ENCODE peak calls at places on chromosomes 6 and 20, in five cellular contexts. Z, D, E, M and Y are unnamed samples.

GRCh38 chr20:31602430-31602778 is 2.7 kb upstream of the ID1 start:
- DNase-seq in M (no peak), D (no peak), E (no peak), Z (no peak), Y (no peak)

GRCh38 chr6:47655719-47656595 is 42.4 kb upstream of the ADGRF4 start:
- DNase-seq in D (no peak), Z (no peak), E (peak), M (peak), Y (peak)

GRCh38 chr20:17504326-17504897 is 26.8 kb downstream of the BFSP1 start:
- DNase-seq in Z (no peak), D (no peak), E (no peak), M (no peak), Y (no peak)

GRCh38 chr20:22523499-22524392 is 60.6 kb downstream of the FOXA2 start:
- DNase-seq in D (no peak), Z (no peak), E (no peak), M (no peak), Y (no peak)

GRCh38 chr20:5570031-5570430 is 180.2 kb upstream of the SHLD1 start:
- DNase-seq in E (no peak), Z (no peak), M (no peak), D (no peak), Y (no peak)

GRCh38 chr6:121799574-121799973 is 364.1 kb downstream of the GJA1 start:
- DNase-seq in M (no peak), E (no peak), D (no peak), Z (no peak), Y (no peak)

GRCh38 chr6:13044390-13044789 is 283.9 kb downstream of the TBC1D7 start:
- DNase-seq in E (no peak), Z (peak), M (no peak), D (no peak), Y (peak)

GRCh38 chr6:124683507-124683906 is 278.7 kb upstream of the RNF217 start:
- DNase-seq in E (no peak), M (no peak), Z (no peak), D (no peak), Y (no peak)

GRCh38 chr20:64261138-64261537 is 5.6 kb downstream of the PCMTD2 start:
- DNase-seq in M (no peak), Z (no peak), E (peak), D (no peak), Y (peak)

GRCh38 chr6:108671790-108672189 is 111.1 kb downstream of the FOXO3 start:
- DNase-seq in E (no peak), D (no peak), Z (no peak), M (no peak), Y (no peak)

GRCh38 chr6:28988536-28989415 is 16.3 kb downstream of the ZNF311 start:
- DNase-seq in D (no peak), M (no peak), Z (peak), E (peak), Y (no peak)

GRCh38 chr20:45053441-45054351 is 47.2 kb downstream of the KCNS1 start:
- DNase-seq in M (no peak), D (no peak), E (no peak), Z (no peak), Y (no peak)

GRCh38 chr20:32336918-32337347 is 21.2 kb upstream of the ASXL1 start:
- DNase-seq in M (no peak), Z (peak), D (no peak), E (no peak), Y (no peak)

GRCh38 chr20:2822073-2822472 is 5.9 kb downstream of the TMEM239 start:
- DNase-seq in Z (peak), M (no peak), E (no peak), D (no peak), Y (no peak)

GRCh38 chr20:48706116-48706656 is 121.6 kb downstream of the PREX1 start:
- DNase-seq in E (no peak), D (no peak), M (no peak), Z (peak), Y (no peak)

GRCh38 chr6:90110971-90111370 is 185.7 kb downstream of the BACH2 start:
- DNase-seq in Z (no peak), E (no peak), M (no peak), D (no peak), Y (no peak)

GRCh38 chr6:166244353-166245045 is 63.7 kb downstream of the PRR18 start:
- DNase-seq in Z (no peak), E (no peak), D (no peak), M (no peak), Y (no peak)

GRCh38 chr20:8399963-8400362 is 267.9 kb downstream of the PLCB1 start:
- DNase-seq in Z (peak), D (no peak), E (no peak), M (no peak), Y (no peak)

GRCh38 chr6:143536866-143537691 is 25.6 kb upstream of the FUCA2 start:
- DNase-seq in E (peak), D (peak), Z (peak), M (peak), Y (no peak)

GRCh38 chr6:130760006-130760405 is 67.2 kb upstream of the SMLR1 start:
- DNase-seq in E (no peak), Z (no peak), D (no peak), M (no peak), Y (peak)

GRCh38 chr20:57410398-57411323 is 19.5 kb downstream of the RBM38 start:
- DNase-seq in E (no peak), D (no peak), Z (no peak), M (no peak), Y (no peak)

GRCh38 chr20:8330316-8330784 is 198.3 kb downstream of the PLCB1 start:
- DNase-seq in E (no peak), Z (peak), M (no peak), D (no peak), Y (no peak)

GRCh38 chr6:137872071-137872470 is 5.0 kb downstream of the TNFAIP3 start:
- DNase-seq in E (no peak), Z (no peak), D (no peak), M (no peak), Y (no peak)

GRCh38 chr20:62066983-62067433 is 1.3 kb upstream of the TAF4 start:
- DNase-seq in D (no peak), Z (no peak), E (no peak), M (no peak), Y (no peak)

GRCh38 chr6:139539852-139540251 is 165.4 kb upstream of the CITED2 start:
- DNase-seq in D (no peak), M (peak), Z (no peak), E (peak), Y (peak)